ENCODE peak calls at places on chromosome 18, in nine cellular contexts. X is memory B cell, D is G401, B is thoracic aorta, J is HuH-7, K is aorta, W is left ventricle myocardium inferior, R is NCI-H510A treated with DMSO at 0.1 percent for 48 hours, V is heart left ventricle. Q is an unnamed sample.
A peak's percentile ranks its signal among the peaks of the same experiment; 100 is the strongest.

GRCh38 chr18:10140928-10141327 is 227.1 kb downstream of the VAPA start:
- DNase-seq in X (no peak), D (no peak), B (no peak), J (peak; percentile 60), K (no peak), W (no peak), R (peak; percentile 28), V (no peak), Q (no peak)

GRCh38 chr18:36534154-36534688 is 236.7 kb downstream of the FHOD3 start:
- DNase-seq in X (no peak), D (no peak), B (no peak), J (no peak), K (no peak), W (no peak), R (no peak), V (no peak), Q (no peak)

GRCh38 chr18:22309191-22309590 is 108.5 kb downstream of the CTAGE1 start:
- DNase-seq in X (no peak), D (no peak), B (no peak), J (no peak), K (no peak), W (no peak), R (no peak), V (no peak), Q (no peak)

GRCh38 chr18:59691046-59691395 is 6.2 kb downstream of the CCBE1 start:
- DNase-seq in X (no peak), D (no peak), B (no peak), J (no peak), K (no peak), W (no peak), R (peak; percentile 95), V (no peak), Q (no peak)

GRCh38 chr18:61609131-61609530 is 275.9 kb downstream of the CDH20 start:
- DNase-seq in X (no peak), D (no peak), B (no peak), J (no peak), K (no peak), W (no peak), R (no peak), V (no peak), Q (no peak)

GRCh38 chr18:29377346-29377745 is 1200.4 kb upstream of the CDH2 start:
- DNase-seq in X (no peak), D (no peak), B (no peak), J (no peak), K (no peak), W (no peak), R (no peak), V (no peak), Q (no peak)

GRCh38 chr18:49360582-49360981 is 99.9 kb downstream of the DYM start:
- DNase-seq in X (no peak), D (no peak), B (no peak), J (no peak), K (no peak), W (no peak), R (no peak), V (no peak), Q (no peak)

GRCh38 chr18:9742588-9743131 is 34.6 kb downstream of the RAB31 start:
- DNase-seq in X (no peak), D (peak; percentile 16), B (no peak), J (no peak), K (no peak), W (no peak), R (no peak), V (no peak), Q (no peak)

GRCh38 chr18:45282101-45282812 is 333.0 kb upstream of the SLC14A2 start:
- DNase-seq in X (no peak), D (no peak), B (no peak), J (no peak), K (no peak), W (no peak), R (no peak), V (no peak), Q (no peak)

GRCh38 chr18:68532328-68532885 is 182.5 kb downstream of the TMX3 start:
- DNase-seq in X (no peak), D (peak; percentile 37), B (no peak), J (no peak), K (no peak), W (no peak), R (no peak), V (no peak), Q (no peak)

GRCh38 chr18:9612215-9612830 is 2.0 kb downstream of the PPP4R1 start:
- DNase-seq in X (peak; percentile 46), D (peak; percentile 83), B (no peak), J (peak; percentile 65), K (no peak), W (no peak), R (peak; percentile 70), V (no peak), Q (peak; percentile 28)

GRCh38 chr18:5975111-5975622 is 79.8 kb upstream of the TMEM200C start:
- DNase-seq in X (no peak), D (no peak), B (no peak), J (no peak), K (no peak), W (no peak), R (no peak), V (no peak), Q (peak; percentile 28)